ENCODE peak calls at places on chromosome X, in six cellular contexts. I, X, M, H, Q and F are unnamed samples.

GRCh38 chrX:154027003-154027402 is 7.3 kb upstream of the IRAK1 start:
- DNase-seq in I (no peak), X (no peak), M (no peak), H (no peak), Q (no peak), F (no peak)

GRCh38 chrX:150364347-150365050 is 1.4 kb downstream of the MAMLD1 start:
- DNase-seq in I (no peak), X (no peak), M (peak), H (no peak), Q (no peak), F (no peak)

GRCh38 chrX:49986058-49986457 is 63.7 kb downstream of the CLCN5 start:
- DNase-seq in I (no peak), X (no peak), M (no peak), H (no peak), Q (no peak), F (no peak)

GRCh38 chrX:78595901-78596502 is 63.1 kb downstream of the RTL3 start:
- DNase-seq in I (no peak), X (no peak), M (no peak), H (no peak), Q (no peak), F (peak)

GRCh38 chrX:29652484-29652883 is 562.9 kb upstream of the MAGEB2 start:
- DNase-seq in I (no peak), X (peak), M (no peak), H (no peak), Q (no peak), F (peak)

GRCh38 chrX:154774622-154775021 is 12.0 kb downstream of the DKC1 start:
- DNase-seq in I (no peak), X (no peak), M (no peak), H (no peak), Q (no peak), F (no peak)

GRCh38 chrX:47129157-47129878 is 15.2 kb downstream of the NDUFB11 start:
- DNase-seq in I (peak), X (peak), M (peak), H (peak), Q (peak), F (peak)

GRCh38 chrX:131046596-131046995 is 11.6 kb upstream of the ARHGAP36 start:
- DNase-seq in I (no peak), X (no peak), M (no peak), H (no peak), Q (no peak), F (no peak)

GRCh38 chrX:41086627-41086932 is 1.3 kb downstream of the USP9X start:
- DNase-seq in I (no peak), X (no peak), M (no peak), H (no peak), Q (no peak), F (no peak)

GRCh38 chrX:107736781-107737531 is 38.6 kb downstream of the TSC22D3 start:
- DNase-seq in I (no peak), X (no peak), M (no peak), H (peak), Q (no peak), F (no peak)

GRCh38 chrX:71514367-71515038 is 18.4 kb upstream of the OGT start:
- DNase-seq in I (no peak), X (no peak), M (no peak), H (no peak), Q (no peak), F (no peak)

GRCh38 chrX:133307637-133308485 is 89.7 kb upstream of the TFDP3 start:
- DNase-seq in I (no peak), X (no peak), M (no peak), H (no peak), Q (no peak), F (no peak)

GRCh38 chrX:11105080-11105479 is 6.1 kb upstream of the HCCS start:
- DNase-seq in I (no peak), X (no peak), M (no peak), H (no peak), Q (no peak), F (peak)

GRCh38 chrX:50813843-50814661 is at the start of gene SHROOM4:
- DNase-seq in I (no peak), X (no peak), M (peak), H (peak), Q (no peak), F (peak)

GRCh38 chrX:153967536-153968214 is 3.9 kb downstream of the HCFC1 start:
- DNase-seq in I (no peak), X (no peak), M (no peak), H (no peak), Q (no peak), F (no peak)

GRCh38 chrX:68822641-68823410 is 6.0 kb upstream of the EFNB1 start:
- DNase-seq in I (peak), X (no peak), M (no peak), H (peak), Q (no peak), F (peak)

GRCh38 chrX:53089224-53089842 is 4.6 kb upstream of the KANTR start:
- DNase-seq in I (peak), X (no peak), M (no peak), H (no peak), Q (peak), F (peak)

GRCh38 chrX:79443121-79443520 is 76.0 kb upstream of the ITM2A start:
- DNase-seq in I (no peak), X (no peak), M (no peak), H (no peak), Q (no peak), F (no peak)

GRCh38 chrX:68383540-68383939 is 49.8 kb downstream of the OPHN1 start:
- DNase-seq in I (no peak), X (no peak), M (no peak), H (no peak), Q (no peak), F (no peak)

GRCh38 chrX:107374116-107374515 is 75.3 kb upstream of the FRMPD3 start:
- DNase-seq in I (no peak), X (no peak), M (no peak), H (no peak), Q (no peak), F (no peak)

GRCh38 chrX:11929476-11929875 is 171.4 kb downstream of the MSL3 start:
- DNase-seq in I (no peak), X (no peak), M (no peak), H (no peak), Q (no peak), F (peak)

GRCh38 chrX:17374619-17375360 is at the start of gene NHS:
- DNase-seq in I (peak), X (peak), M (peak), H (no peak), Q (peak), F (peak)

GRCh38 chrX:45711231-45711630 is 510.6 kb upstream of the DIPK2B start:
- DNase-seq in I (no peak), X (no peak), M (no peak), H (no peak), Q (no peak), F (peak)

GRCh38 chrX:46777971-46778810 is 19.3 kb upstream of the SLC9A7 start:
- DNase-seq in I (no peak), X (no peak), M (no peak), H (peak), Q (no peak), F (peak)

GRCh38 chrX:9573282-9574106 is 108.6 kb downstream of the TBL1X start:
- DNase-seq in I (no peak), X (no peak), M (no peak), H (no peak), Q (no peak), F (no peak)

GRCh38 chrX:78331708-78332107 is 4.3 kb upstream of the CYSLTR1 start:
- DNase-seq in I (no peak), X (no peak), M (no peak), H (no peak), Q (no peak), F (no peak)

GRCh38 chrX:98956014-98956413 is 1454.1 kb downstream of the PCDH19 start:
- DNase-seq in I (no peak), X (no peak), M (no peak), H (no peak), Q (no peak), F (no peak)

GRCh38 chrX:14832151-14832550 is 40.7 kb downstream of the FANCB start:
- DNase-seq in I (no peak), X (peak), M (no peak), H (no peak), Q (no peak), F (peak)

GRCh38 chrX:153668423-153669173 is 5.0 kb downstream of the PNCK start:
- DNase-seq in I (no peak), X (no peak), M (no peak), H (no peak), Q (no peak), F (no peak)

GRCh38 chrX:103817502-103817901 is 14.6 kb downstream of the RAB9B start:
- DNase-seq in I (peak), X (no peak), M (no peak), H (peak), Q (no peak), F (peak)

GRCh38 chrX:152138388-152138784 is at the start of gene MAGEA10:
- DNase-seq in I (no peak), X (no peak), M (no peak), H (no peak), Q (no peak), F (no peak)

GRCh38 chrX:100478714-100479113 is 68.6 kb upstream of the PCDH19 start:
- DNase-seq in I (no peak), X (no peak), M (no peak), H (no peak), Q (no peak), F (no peak)

GRCh38 chrX:1134976-1135375 is 77.5 kb downstream of the CRLF2 start:
- DNase-seq in I (no peak), X (no peak), M (no peak), H (no peak), Q (no peak), F (no peak)

GRCh38 chrX:110145854-110146253 is 142.9 kb downstream of the TMEM164 start:
- DNase-seq in I (no peak), X (no peak), M (no peak), H (no peak), Q (no peak), F (peak)

GRCh38 chrX:153521034-153521433 is 3.6 kb downstream of the ATP2B3 start:
- DNase-seq in I (no peak), X (no peak), M (no peak), H (no peak), Q (no peak), F (peak)

GRCh38 chrX:134528936-134529335 is 69.0 kb downstream of the HPRT1 start:
- DNase-seq in I (no peak), X (no peak), M (no peak), H (no peak), Q (no peak), F (no peak)

GRCh38 chrX:30220646-30221045 is 5.3 kb downstream of the MAGEB2 start:
- DNase-seq in I (no peak), X (no peak), M (no peak), H (no peak), Q (no peak), F (no peak)

GRCh38 chrX:42097491-42097890 is 174.1 kb upstream of the CASK start:
- DNase-seq in I (no peak), X (no peak), M (no peak), H (no peak), Q (no peak), F (no peak)

GRCh38 chrX:42098897-42099296 is 175.5 kb upstream of the CASK start:
- DNase-seq in I (no peak), X (no peak), M (no peak), H (no peak), Q (no peak), F (no peak)

GRCh38 chrX:42107495-42108139 is 184.3 kb upstream of the CASK start:
- DNase-seq in I (no peak), X (no peak), M (no peak), H (no peak), Q (no peak), F (no peak)

GRCh38 chrX:42106556-42106955 is 183.2 kb upstream of the CASK start:
- DNase-seq in I (no peak), X (no peak), M (no peak), H (no peak), Q (no peak), F (no peak)

GRCh38 chrX:42102586-42103282 is 179.4 kb upstream of the CASK start:
- DNase-seq in I (no peak), X (no peak), M (no peak), H (no peak), Q (no peak), F (no peak)
- TF ChIP-seq CTCF in I (no peak), X (no peak), M (no peak), H (no peak), Q (no peak), F (no peak)

GRCh38 chrX:39613997-39614679 is 483.6 kb downstream of the BCOR start:
- DNase-seq in I (no peak), X (no peak), M (peak), H (no peak), Q (no peak), F (no peak)
- H3K4me3 ChIP-seq in I (peak), X (no peak), M (no peak), H (no peak), Q (no peak), F (no peak)

GRCh38 chrX:18769812-18770573 is 62.5 kb downstream of the PPEF1 start:
- DNase-seq in I (no peak), X (no peak), M (no peak), H (no peak), Q (no peak), F (peak)
- TF ChIP-seq CTCF in I (no peak), X (no peak), M (no peak), H (no peak), Q (no peak), F (no peak)

GRCh38 chrX:120244735-120245498 is 5.7 kb upstream of the ZBTB33 start:
- DNase-seq in I (peak), X (peak), M (peak), H (peak), Q (peak), F (peak)

GRCh38 chrX:120238947-120239346 is 11.7 kb upstream of the ZBTB33 start:
- DNase-seq in I (no peak), X (no peak), M (no peak), H (no peak), Q (no peak), F (no peak)

GRCh38 chrX:120236676-120237460 is 13.7 kb upstream of the ZBTB33 start:
- DNase-seq in I (no peak), X (no peak), M (no peak), H (no peak), Q (no peak), F (no peak)

GRCh38 chrX:120244395-120244734 is 6.2 kb upstream of the ZBTB33 start:
- DNase-seq in I (no peak), X (no peak), M (no peak), H (no peak), Q (no peak), F (no peak)

DNA sequence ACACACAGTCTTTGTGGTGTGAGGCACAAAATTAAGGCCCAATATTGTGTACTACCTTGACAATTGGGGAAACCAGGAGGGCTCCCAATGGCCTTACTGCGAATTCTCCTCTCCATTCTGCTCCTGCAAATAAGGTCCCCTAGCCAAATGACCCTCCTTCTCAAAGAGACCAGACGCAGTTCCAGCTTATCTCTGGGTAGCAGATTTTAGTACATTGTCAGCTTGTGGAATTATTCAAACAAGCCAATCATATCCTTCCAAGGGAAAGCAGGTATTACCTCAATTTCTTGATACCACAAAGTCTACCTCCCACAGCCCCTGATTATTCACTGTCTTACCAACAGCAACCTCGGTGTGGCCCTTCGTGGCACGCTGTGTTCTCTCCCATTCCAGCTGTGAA is 7.8 kb upstream of the ZBTB33 start:
- DNase-seq in I (no peak), X (no peak), M (no peak), H (no peak), Q (no peak), F (no peak)
- H3K4me3 ChIP-seq in I (no peak), X (no peak), M (no peak), H (no peak), Q (no peak), F (no peak)

GRCh38 chrX:140526138-140526537 is 21.3 kb upstream of the SOX3 start:
- DNase-seq in I (no peak), X (no peak), M (no peak), H (no peak), Q (no peak), F (no peak)
- TF ChIP-seq CTCF in I (no peak), X (no peak), M (no peak), H (no peak), Q (no peak), F (no peak)

DNA sequence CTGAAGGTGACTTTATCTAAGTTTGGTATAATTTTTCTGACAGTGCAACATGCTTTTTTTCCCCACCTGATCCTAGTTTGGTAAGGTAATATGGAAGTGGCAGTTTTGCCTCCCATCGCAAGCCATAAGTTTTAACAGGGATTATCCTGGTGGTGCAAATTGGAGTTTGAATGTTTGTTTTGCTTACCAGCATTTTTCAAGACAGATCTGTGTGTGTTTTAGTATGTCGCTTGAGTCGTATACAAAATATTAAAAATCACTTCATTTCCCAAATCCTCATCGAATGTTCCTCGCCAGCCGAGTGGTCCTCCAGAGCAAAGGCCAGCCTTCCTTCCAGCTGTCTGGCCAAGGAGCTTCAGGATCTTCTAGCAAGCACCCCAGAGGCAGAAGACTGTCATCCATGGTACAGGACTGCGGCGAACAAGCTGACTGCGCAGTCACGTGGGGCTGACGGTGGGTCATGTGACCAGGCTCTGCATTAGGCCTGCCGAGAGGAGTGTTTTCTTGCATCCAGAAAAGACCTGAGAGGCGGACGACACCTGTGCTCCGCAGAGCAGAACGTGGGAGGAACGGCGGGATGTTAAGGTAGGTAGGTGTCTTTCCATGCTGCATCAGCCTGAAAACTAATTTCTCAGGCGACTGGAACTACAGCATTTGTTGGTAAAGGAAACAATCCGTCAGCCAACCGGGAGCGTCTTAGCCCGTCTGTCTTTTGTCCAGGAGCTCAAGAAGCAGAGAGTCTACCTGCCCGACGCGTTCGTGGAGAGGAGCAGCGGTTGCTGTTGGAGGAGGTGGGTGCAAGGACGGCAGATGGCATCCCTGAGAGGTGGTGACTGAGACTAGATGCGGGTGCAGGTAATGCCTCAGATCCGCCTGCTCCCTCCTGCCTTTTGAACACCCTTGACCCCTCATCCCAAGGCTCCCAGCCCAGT is at the start of gene GPRASP3:
- DNase-seq in I (no peak), X (peak), M (peak), H (no peak), Q (peak), F (peak)
- H3K4me3 ChIP-seq in I (no peak), X (peak), M (peak), H (peak), Q (peak), F (peak)

GRCh38 chrX:13499736-13500135 is 69.7 kb upstream of the EGFL6 start:
- DNase-seq in I (no peak), X (no peak), M (no peak), H (no peak), Q (no peak), F (no peak)
- TF ChIP-seq CTCF in I (no peak), X (no peak), M (no peak), H (no peak), Q (no peak), F (no peak)

GRCh38 chrX:72705814-72706213 is 8.3 kb downstream of the PHKA1 start:
- DNase-seq in I (no peak), X (no peak), M (no peak), H (no peak), Q (no peak), F (no peak)

GRCh38 chrX:72705111-72705510 is 9.0 kb downstream of the PHKA1 start:
- DNase-seq in I (no peak), X (no peak), M (no peak), H (no peak), Q (no peak), F (no peak)
- H3K4me3 ChIP-seq in I (no peak), X (no peak), M (no peak), H (no peak), Q (no peak), F (no peak)